ENCODE peak calls at places on chromosome 4, in ten cellular contexts. One of them, this sample, is unnamed.

GRCh38 chr4:118180776-118181175 is 146.5 kb downstream of the NDST3 start:
- DNase-seq in iris pigment epithelial cell: peak; percentile 28
- DNase-seq in ecto neural progenitor cell: no peak
- DNase-seq in SW480: no peak
- DNase-seq in ACHN: no peak
- DNase-seq in NCI-H524 treated with DMSO at 0.1 percent for 48 hours: no peak
- DNase-seq in stimulated activated CD4-positive, alpha-beta T cell treated with anti-CD3 and anti-CD28 coated beads, TNF-alpha, amount 100 ng/mL, for 4 hours: no peak
- DNase-seq in non-pigmented ciliary epithelial cell: no peak
- DNase-seq in endothelial cell: no peak
- DNase-seq in NCI-H1092: no peak
- DNase-seq in this sample: no peak

GRCh38 chr4:186200436-186201409 is 9.4 kb downstream of the CYP4V2 start:
- DNase-seq in iris pigment epithelial cell: no peak
- DNase-seq in ecto neural progenitor cell: no peak
- DNase-seq in SW480: no peak
- DNase-seq in ACHN: no peak
- DNase-seq in NCI-H524 treated with DMSO at 0.1 percent for 48 hours: no peak
- DNase-seq in stimulated activated CD4-positive, alpha-beta T cell treated with anti-CD3 and anti-CD28 coated beads, TNF-alpha, amount 100 ng/mL, for 4 hours: no peak
- DNase-seq in non-pigmented ciliary epithelial cell: no peak
- DNase-seq in endothelial cell: no peak
- DNase-seq in NCI-H1092: no peak
- DNase-seq in this sample: no peak

GRCh38 chr4:111839186-111839585 is 306.1 kb upstream of the FAM241A start:
- DNase-seq in iris pigment epithelial cell: no peak
- DNase-seq in ecto neural progenitor cell: no peak
- DNase-seq in SW480: no peak
- DNase-seq in ACHN: no peak
- DNase-seq in NCI-H524 treated with DMSO at 0.1 percent for 48 hours: no peak
- DNase-seq in stimulated activated CD4-positive, alpha-beta T cell treated with anti-CD3 and anti-CD28 coated beads, TNF-alpha, amount 100 ng/mL, for 4 hours: no peak
- DNase-seq in non-pigmented ciliary epithelial cell: no peak
- DNase-seq in endothelial cell: no peak
- DNase-seq in NCI-H1092: no peak
- DNase-seq in this sample: no peak

GRCh38 chr4:98618670-98619069 is 39.7 kb downstream of the TSPAN5 start:
- DNase-seq in iris pigment epithelial cell: no peak
- DNase-seq in ecto neural progenitor cell: no peak
- DNase-seq in SW480: no peak
- DNase-seq in ACHN: no peak
- DNase-seq in NCI-H524 treated with DMSO at 0.1 percent for 48 hours: no peak
- DNase-seq in stimulated activated CD4-positive, alpha-beta T cell treated with anti-CD3 and anti-CD28 coated beads, TNF-alpha, amount 100 ng/mL, for 4 hours: no peak
- DNase-seq in non-pigmented ciliary epithelial cell: no peak
- DNase-seq in endothelial cell: no peak
- DNase-seq in NCI-H1092: no peak
- DNase-seq in this sample: no peak

GRCh38 chr4:125642645-125643044 is 327.9 kb downstream of the FAT4 start:
- DNase-seq in iris pigment epithelial cell: no peak
- DNase-seq in ecto neural progenitor cell: no peak
- DNase-seq in SW480: no peak
- DNase-seq in ACHN: no peak
- DNase-seq in NCI-H524 treated with DMSO at 0.1 percent for 48 hours: peak; percentile 20
- DNase-seq in stimulated activated CD4-positive, alpha-beta T cell treated with anti-CD3 and anti-CD28 coated beads, TNF-alpha, amount 100 ng/mL, for 4 hours: no peak
- DNase-seq in non-pigmented ciliary epithelial cell: no peak
- DNase-seq in endothelial cell: no peak
- DNase-seq in NCI-H1092: no peak
- DNase-seq in this sample: no peak

GRCh38 chr4:172692701-172693100 is 475.9 kb upstream of the GALNT7 start:
- DNase-seq in iris pigment epithelial cell: no peak
- DNase-seq in ecto neural progenitor cell: no peak
- DNase-seq in SW480: no peak
- DNase-seq in ACHN: no peak
- DNase-seq in NCI-H524 treated with DMSO at 0.1 percent for 48 hours: no peak
- DNase-seq in stimulated activated CD4-positive, alpha-beta T cell treated with anti-CD3 and anti-CD28 coated beads, TNF-alpha, amount 100 ng/mL, for 4 hours: no peak
- DNase-seq in non-pigmented ciliary epithelial cell: no peak
- DNase-seq in endothelial cell: no peak
- DNase-seq in NCI-H1092: no peak
- DNase-seq in this sample: no peak

GRCh38 chr4:147485167-147485566 is 4.3 kb downstream of the EDNRA start:
- DNase-seq in iris pigment epithelial cell: no peak
- DNase-seq in ecto neural progenitor cell: no peak
- DNase-seq in SW480: no peak
- DNase-seq in ACHN: no peak
- DNase-seq in NCI-H524 treated with DMSO at 0.1 percent for 48 hours: no peak
- DNase-seq in stimulated activated CD4-positive, alpha-beta T cell treated with anti-CD3 and anti-CD28 coated beads, TNF-alpha, amount 100 ng/mL, for 4 hours: no peak
- DNase-seq in non-pigmented ciliary epithelial cell: no peak
- DNase-seq in endothelial cell: no peak
- DNase-seq in NCI-H1092: no peak
- DNase-seq in this sample: no peak

GRCh38 chr4:105909699-105910340 is 14.5 kb downstream of the NPNT start:
- DNase-seq in iris pigment epithelial cell: no peak
- DNase-seq in ecto neural progenitor cell: no peak
- DNase-seq in SW480: peak; percentile 29
- DNase-seq in ACHN: peak; percentile 37
- DNase-seq in NCI-H524 treated with DMSO at 0.1 percent for 48 hours: no peak
- DNase-seq in stimulated activated CD4-positive, alpha-beta T cell treated with anti-CD3 and anti-CD28 coated beads, TNF-alpha, amount 100 ng/mL, for 4 hours: no peak
- DNase-seq in non-pigmented ciliary epithelial cell: no peak
- DNase-seq in endothelial cell: no peak
- DNase-seq in NCI-H1092: no peak
- DNase-seq in this sample: no peak

GRCh38 chr4:154822775-154823174 is 41.7 kb downstream of the RBM46 start:
- DNase-seq in iris pigment epithelial cell: peak; percentile 78
- DNase-seq in ecto neural progenitor cell: no peak
- DNase-seq in SW480: no peak
- DNase-seq in ACHN: no peak
- DNase-seq in NCI-H524 treated with DMSO at 0.1 percent for 48 hours: no peak
- DNase-seq in stimulated activated CD4-positive, alpha-beta T cell treated with anti-CD3 and anti-CD28 coated beads, TNF-alpha, amount 100 ng/mL, for 4 hours: no peak
- DNase-seq in non-pigmented ciliary epithelial cell: peak; percentile 42
- DNase-seq in endothelial cell: no peak
- DNase-seq in NCI-H1092: no peak
- DNase-seq in this sample: peak; percentile 16

GRCh38 chr4:52751349-52751911 is at the start of gene ERVMER34-1:
- DNase-seq in iris pigment epithelial cell: peak; percentile 25
- DNase-seq in ecto neural progenitor cell: peak; percentile 81
- DNase-seq in SW480: peak; percentile 76
- DNase-seq in ACHN: no peak
- DNase-seq in NCI-H524 treated with DMSO at 0.1 percent for 48 hours: no peak
- DNase-seq in stimulated activated CD4-positive, alpha-beta T cell treated with anti-CD3 and anti-CD28 coated beads, TNF-alpha, amount 100 ng/mL, for 4 hours: no peak
- DNase-seq in non-pigmented ciliary epithelial cell: no peak
- DNase-seq in endothelial cell: peak; percentile 48
- DNase-seq in NCI-H1092: peak; percentile 9
- DNase-seq in this sample: peak; percentile 64

GRCh38 chr4:15544196-15544730 is 74.6 kb downstream of the CC2D2A start:
- DNase-seq in iris pigment epithelial cell: no peak
- DNase-seq in ecto neural progenitor cell: no peak
- DNase-seq in SW480: no peak
- DNase-seq in ACHN: no peak
- DNase-seq in NCI-H524 treated with DMSO at 0.1 percent for 48 hours: no peak
- DNase-seq in stimulated activated CD4-positive, alpha-beta T cell treated with anti-CD3 and anti-CD28 coated beads, TNF-alpha, amount 100 ng/mL, for 4 hours: no peak
- DNase-seq in non-pigmented ciliary epithelial cell: no peak
- DNase-seq in endothelial cell: no peak
- DNase-seq in NCI-H1092: no peak
- DNase-seq in this sample: no peak